ENCODE peak calls at places on chromosome X, in eight cellular contexts. D, F, X, P, B, E, S and R are unnamed samples.

GRCh38 chrX:13432376-13432775 is 112.5 kb upstream of the ATXN3L start:
- DNase-seq in D (no peak), F (no peak), X (peak; percentile 14), P (no peak), B (peak; percentile 70), E (no peak), S (no peak), R (peak; percentile 71)

GRCh38 chrX:53374923-53375322 is 47.5 kb downstream of the SMC1A start:
- DNase-seq in D (no peak), F (no peak), X (no peak), P (no peak), B (no peak), E (no peak), S (no peak), R (no peak)

GRCh38 chrX:48826135-48826875 is at the start of gene ERAS:
- DNase-seq in D (peak; percentile 76), F (no peak), X (no peak), P (no peak), B (no peak), E (no peak), S (no peak), R (no peak)

GRCh38 chrX:81229901-81230300 is 28.0 kb downstream of the SH3BGRL start:
- DNase-seq in D (no peak), F (no peak), X (no peak), P (no peak), B (no peak), E (no peak), S (no peak), R (no peak)

GRCh38 chrX:129957241-129958099 is 25.0 kb upstream of the BCORL1 start:
- DNase-seq in D (peak; percentile 95), F (no peak), X (no peak), P (peak; percentile 58), B (peak; percentile 68), E (peak; percentile 74), S (peak; percentile 63), R (peak; percentile 48)

GRCh38 chrX:2928127-2928582 is 984 bp downstream of the ARSD start:
- DNase-seq in D (peak; percentile 89), F (no peak), X (peak; percentile 2), P (peak; percentile 41), B (no peak), E (peak; percentile 20), S (peak; percentile 59), R (no peak)

GRCh38 chrX:152915541-152916241 is 17.8 kb downstream of the ZNF185 start:
- DNase-seq in D (no peak), F (no peak), X (no peak), P (no peak), B (peak; percentile 52), E (no peak), S (no peak), R (peak; percentile 45)

GRCh38 chrX:120365320-120365719 is 3.4 kb downstream of the ATP1B4 start:
- DNase-seq in D (peak; percentile 79), F (peak; percentile 28), X (peak; percentile 1), P (peak; percentile 52), B (peak; percentile 38), E (peak; percentile 45), S (no peak), R (peak; percentile 14)

GRCh38 chrX:77937291-77937690 is 26.8 kb downstream of the ATP7A start:
- DNase-seq in D (no peak), F (no peak), X (no peak), P (no peak), B (no peak), E (no peak), S (no peak), R (no peak)

GRCh38 chrX:86460760-86461159 is 312.5 kb downstream of the DACH2 start:
- DNase-seq in D (no peak), F (no peak), X (no peak), P (no peak), B (no peak), E (no peak), S (no peak), R (no peak)

GRCh38 chrX:129777218-129777768 is 2.5 kb upstream of the SASH3 start:
- DNase-seq in D (peak; percentile 96), F (peak; percentile 71), X (no peak), P (no peak), B (no peak), E (peak; percentile 79), S (no peak), R (no peak)

DNA sequence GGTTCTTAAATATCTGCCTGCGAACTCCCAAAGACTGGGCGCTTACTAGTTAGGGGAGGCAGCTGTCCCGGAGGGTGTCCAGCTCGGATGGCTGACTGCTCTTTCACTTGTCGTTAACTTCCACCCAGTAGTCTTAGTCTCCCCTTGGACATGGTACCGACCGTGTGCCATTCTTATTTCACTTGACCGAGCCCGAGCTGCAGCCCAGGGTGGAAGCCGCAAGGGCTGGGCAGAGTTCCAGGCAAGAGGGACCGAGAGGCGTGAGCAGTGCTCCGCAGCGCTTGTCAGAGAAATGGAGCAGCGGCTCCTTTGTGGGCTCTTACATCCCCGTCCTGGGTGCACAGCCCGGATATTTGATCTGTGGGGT is 347 bp upstream of the SLITRK2 start:
- DNase-seq in D (no peak), F (no peak), X (no peak), P (no peak), B (no peak), E (no peak), S (no peak), R (peak; percentile 20)
- H3K4me3 ChIP-seq in D (no peak overlapping the region), F (no peak overlapping the region), X (peak overlapping the region; percentile 27), P (no peak overlapping the region), B (no peak overlapping the region), E (no peak overlapping the region), S (no peak overlapping the region), R (peak overlapping the region; percentile 25)

GRCh38 chrX:68599256-68600152 is 48.0 kb upstream of the STARD8 start:
- DNase-seq in D (no peak), F (no peak), X (no peak), P (no peak), B (no peak), E (no peak), S (no peak), R (no peak)
- H3K9me3 ChIP-seq in D (peaks cover 6% of the 10 kb centered on the region), F (no peaks in the 10 kb centered on the region), X (no peaks in the 10 kb centered on the region), P (no peaks in the 10 kb centered on the region), B (no peaks in the 10 kb centered on the region), E (no peaks in the 10 kb centered on the region), S (peaks cover 4% of the 10 kb centered on the region), R (no peaks in the 10 kb centered on the region)

GRCh38 chrX:110397353-110397752 is 38.7 kb downstream of the RTL9 start:
- DNase-seq in D (no peak), F (no peak), X (no peak), P (no peak), B (no peak), E (no peak), S (no peak), R (no peak)

GRCh38 chrX:110396777-110397176 is 38.1 kb downstream of the RTL9 start:
- DNase-seq in D (no peak), F (no peak), X (no peak), P (no peak), B (no peak), E (no peak), S (no peak), R (no peak)

GRCh38 chrX:110394653-110395052 is 36.0 kb downstream of the RTL9 start:
- DNase-seq in D (no peak), F (no peak), X (no peak), P (no peak), B (peak; percentile 39), E (no peak), S (no peak), R (peak; percentile 89)

GRCh38 chrX:110397904-110398303 is 39.3 kb downstream of the RTL9 start:
- DNase-seq in D (no peak), F (no peak), X (no peak), P (no peak), B (no peak), E (no peak), S (no peak), R (no peak)

DNA sequence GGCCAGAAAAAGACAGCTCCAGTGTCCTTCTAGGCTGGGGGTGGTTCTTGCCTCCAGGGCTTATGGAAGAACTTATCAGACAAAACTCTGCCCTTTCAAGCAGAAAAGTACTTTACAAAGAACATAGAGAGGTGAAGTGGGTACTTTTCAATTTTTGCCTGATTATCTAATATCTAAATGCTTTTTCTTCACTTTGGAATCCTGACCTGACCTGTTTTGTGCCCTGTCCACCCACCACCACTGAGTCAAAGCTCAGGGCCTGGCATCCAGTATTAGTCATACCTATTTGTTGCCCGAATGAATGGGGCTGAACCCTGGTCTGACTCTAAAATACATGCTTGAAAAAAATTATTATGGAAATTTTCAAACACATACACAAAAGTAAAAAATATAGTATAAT is 37.2 kb downstream of the RTL9 start:
- DNase-seq in D (no peak), F (no peak), X (no peak), P (no peak), B (no peak), E (no peak), S (no peak), R (peak; percentile 47)
- H3K36me3 ChIP-seq in D (no peaks in the 10 kb centered on the region), F (no peaks in the 10 kb centered on the region), X (no peaks in the 10 kb centered on the region), P (no peaks in the 10 kb centered on the region), B (no peaks in the 10 kb centered on the region), E (no peaks in the 10 kb centered on the region), S (no peaks in the 10 kb centered on the region), R (no peaks in the 10 kb centered on the region)

DNA sequence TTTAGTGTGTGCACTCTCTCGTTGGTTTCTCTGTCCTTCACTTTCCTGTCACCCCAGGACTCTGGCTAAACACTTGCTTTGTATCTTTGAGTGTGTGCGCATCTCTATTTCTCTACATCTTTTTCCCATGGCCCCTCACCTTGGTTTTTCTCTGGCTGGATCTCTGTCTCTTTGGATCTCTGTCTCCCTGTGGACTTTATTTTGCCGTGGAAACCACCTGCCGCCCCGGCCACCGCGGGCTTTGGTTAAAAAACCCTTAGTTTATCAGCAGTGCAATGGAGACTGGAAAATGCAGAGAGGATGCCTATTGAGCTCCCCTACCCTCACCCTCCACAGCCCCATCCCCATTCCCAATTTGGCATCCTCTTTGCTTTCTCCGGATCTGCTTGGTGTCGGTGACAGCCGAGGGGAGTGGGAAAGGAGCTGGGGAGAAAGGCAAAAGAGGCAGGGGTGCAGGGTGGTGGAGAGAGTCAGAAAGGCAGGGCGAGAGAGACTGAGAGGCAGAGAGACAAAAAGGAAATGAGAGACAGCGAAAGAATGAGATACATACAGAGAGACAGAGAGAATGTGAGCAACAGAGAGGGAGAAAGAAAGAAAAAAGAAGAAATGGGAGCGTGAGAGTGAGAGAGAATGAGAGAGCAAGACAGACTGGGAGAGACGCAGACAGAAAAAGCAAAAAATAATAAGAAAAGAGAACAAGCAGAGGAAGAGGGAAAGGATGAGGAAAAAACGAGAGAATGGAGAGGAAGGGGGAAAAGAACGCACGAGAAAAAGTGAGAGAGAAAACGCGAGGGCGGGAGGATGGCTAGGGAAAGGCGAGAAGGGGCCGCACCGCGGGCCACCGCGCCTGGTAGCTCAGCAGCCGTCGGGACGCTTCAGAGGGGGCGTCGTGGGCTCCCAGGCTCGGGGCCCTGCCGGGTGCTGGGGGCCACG is 688 bp downstream of the GPR101 start:
- DNase-seq in D (no peak), F (no peak), X (no peak), P (no peak), B (no peak), E (no peak), S (no peak), R (no peak)
- H3K4me3 ChIP-seq in D (peak overlapping the region; percentile 19), F (peak overlapping the region; percentile 55), X (peak overlapping the region; percentile 7), P (no peak overlapping the region), B (no peak overlapping the region), E (no peak overlapping the region), S (no peak overlapping the region), R (no peak overlapping the region)